ENCODE peak calls at places on chromosomes 7 and 10, in nine cellular contexts. One of them, this sample, is unnamed.

GRCh38 chr7:1703475-1704325 is 33.6 kb downstream of the ELFN1 start:
- DNase-seq in H1: peak
- DNase-seq in SK-N-SH: peak
- DNase-seq in stomach: peak
- DNase-seq in K562: no peak
- DNase-seq in GM12878: no peak
- DNase-seq in transverse colon: no peak
- DNase-seq in upper lobe of left lung: peak
- DNase-seq in suprapubic skin: peak
- DNase-seq in this sample: no peak

GRCh38 chr10:12511651-12512050 is 162.3 kb downstream of the CAMK1D start:
- DNase-seq in H1: peak
- DNase-seq in upper lobe of left lung: no peak
- DNase-seq in SK-N-SH: no peak
- DNase-seq in stomach: no peak
- DNase-seq in GM12878: no peak
- DNase-seq in transverse colon: no peak
- DNase-seq in K562: no peak
- DNase-seq in suprapubic skin: peak
- DNase-seq in this sample: no peak

GRCh38 chr10:18043148-18043547 is 91.4 kb downstream of the SLC39A12 start:
- DNase-seq in upper lobe of left lung: no peak
- DNase-seq in stomach: no peak
- DNase-seq in GM12878: no peak
- DNase-seq in transverse colon: no peak
- DNase-seq in suprapubic skin: no peak
- DNase-seq in K562: no peak
- DNase-seq in H1: no peak
- DNase-seq in SK-N-SH: no peak
- DNase-seq in this sample: no peak

GRCh38 chr10:71984798-71985388 is 20.7 kb downstream of the CHST3 start:
- DNase-seq in stomach: no peak
- DNase-seq in SK-N-SH: peak
- DNase-seq in upper lobe of left lung: no peak
- DNase-seq in H1: no peak
- DNase-seq in transverse colon: no peak
- DNase-seq in K562: no peak
- DNase-seq in suprapubic skin: no peak
- DNase-seq in GM12878: peak
- DNase-seq in this sample: peak

GRCh38 chr10:16732376-16732775 is 84.8 kb downstream of the RSU1 start:
- DNase-seq in transverse colon: no peak
- DNase-seq in upper lobe of left lung: no peak
- DNase-seq in SK-N-SH: no peak
- DNase-seq in GM12878: no peak
- DNase-seq in H1: no peak
- DNase-seq in K562: no peak
- DNase-seq in suprapubic skin: no peak
- DNase-seq in stomach: no peak
- DNase-seq in this sample: no peak

GRCh38 chr10:31582365-31583052 is 263.5 kb downstream of the ZEB1 start:
- DNase-seq in SK-N-SH: peak
- DNase-seq in suprapubic skin: no peak
- DNase-seq in transverse colon: no peak
- DNase-seq in stomach: no peak
- DNase-seq in upper lobe of left lung: peak
- DNase-seq in K562: no peak
- DNase-seq in H1: no peak
- DNase-seq in GM12878: no peak
- DNase-seq in this sample: peak

GRCh38 chr10:25294032-25294926 is 119.5 kb downstream of the GPR158 start:
- DNase-seq in upper lobe of left lung: no peak
- DNase-seq in transverse colon: no peak
- DNase-seq in stomach: no peak
- DNase-seq in K562: no peak
- DNase-seq in H1: no peak
- DNase-seq in suprapubic skin: no peak
- DNase-seq in GM12878: no peak
- DNase-seq in SK-N-SH: no peak
- DNase-seq in this sample: no peak

GRCh38 chr10:65660006-65660405 is 1265.8 kb upstream of the LRRTM3 start:
- DNase-seq in K562: no peak
- DNase-seq in transverse colon: no peak
- DNase-seq in stomach: no peak
- DNase-seq in SK-N-SH: no peak
- DNase-seq in H1: no peak
- DNase-seq in upper lobe of left lung: no peak
- DNase-seq in suprapubic skin: no peak
- DNase-seq in GM12878: no peak
- DNase-seq in this sample: no peak

GRCh38 chr7:138157702-138158101 is 81.4 kb downstream of the AKR1D1 start:
- DNase-seq in H1: no peak
- DNase-seq in upper lobe of left lung: no peak
- DNase-seq in K562: no peak
- DNase-seq in transverse colon: no peak
- DNase-seq in suprapubic skin: no peak
- DNase-seq in GM12878: no peak
- DNase-seq in SK-N-SH: no peak
- DNase-seq in stomach: no peak
- DNase-seq in this sample: no peak

GRCh38 chr7:45177801-45178200 is 20.2 kb downstream of the RAMP3 start:
- DNase-seq in transverse colon: no peak
- DNase-seq in upper lobe of left lung: no peak
- DNase-seq in H1: no peak
- DNase-seq in GM12878: no peak
- DNase-seq in suprapubic skin: peak
- DNase-seq in stomach: no peak
- DNase-seq in SK-N-SH: no peak
- DNase-seq in K562: no peak
- DNase-seq in this sample: peak

GRCh38 chr7:150968698-150969482 is 9.2 kb downstream of the KCNH2 start:
- DNase-seq in upper lobe of left lung: no peak
- DNase-seq in transverse colon: no peak
- DNase-seq in K562: peak
- DNase-seq in H1: no peak
- DNase-seq in stomach: no peak
- DNase-seq in SK-N-SH: no peak
- DNase-seq in suprapubic skin: no peak
- DNase-seq in GM12878: no peak
- DNase-seq in this sample: no peak

GRCh38 chr7:150972094-150972493 is 6.0 kb downstream of the KCNH2 start:
- DNase-seq in suprapubic skin: no peak
- DNase-seq in upper lobe of left lung: no peak
- DNase-seq in H1: no peak
- DNase-seq in stomach: no peak
- DNase-seq in SK-N-SH: peak
- DNase-seq in GM12878: no peak
- DNase-seq in transverse colon: peak
- DNase-seq in K562: no peak
- DNase-seq in this sample: peak

GRCh38 chr7:150969483-150969874 is 8.6 kb downstream of the KCNH2 start:
- DNase-seq in H1: no peak
- DNase-seq in transverse colon: no peak
- DNase-seq in stomach: no peak
- DNase-seq in GM12878: no peak
- DNase-seq in suprapubic skin: no peak
- DNase-seq in K562: peak
- DNase-seq in upper lobe of left lung: no peak
- DNase-seq in SK-N-SH: no peak
- DNase-seq in this sample: no peak

GRCh38 chr7:150971242-150972048 is 6.7 kb downstream of the KCNH2 start:
- DNase-seq in transverse colon: no peak
- DNase-seq in SK-N-SH: peak
- DNase-seq in suprapubic skin: no peak
- DNase-seq in upper lobe of left lung: no peak
- DNase-seq in K562: peak
- DNase-seq in stomach: no peak
- DNase-seq in H1: no peak
- DNase-seq in GM12878: no peak
- DNase-seq in this sample: no peak

DNA sequence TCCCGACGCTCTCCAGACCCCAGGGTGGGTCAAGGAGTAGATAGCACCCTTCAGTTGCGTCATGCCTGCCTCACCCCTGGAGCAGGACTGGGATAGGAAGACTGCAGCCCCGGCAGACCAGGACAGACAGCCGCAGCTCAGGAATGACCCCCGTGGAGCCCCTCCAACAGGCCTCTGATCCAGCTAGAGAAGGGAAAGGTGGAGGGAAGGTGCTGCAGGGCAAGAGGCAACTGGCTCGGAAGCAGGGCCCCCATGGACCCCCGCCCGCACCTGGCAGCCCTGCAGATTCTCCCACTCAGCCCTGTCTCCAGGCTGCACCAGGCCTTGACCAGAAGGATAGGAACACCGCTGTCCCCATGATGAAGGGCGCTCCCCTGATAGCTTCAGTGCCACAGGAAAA is 7.7 kb downstream of the KCNH2 start:
- DNase-seq in K562: no peak
- DNase-seq in transverse colon: no peak
- DNase-seq in H1: no peak
- DNase-seq in GM12878: no peak
- DNase-seq in SK-N-SH: no peak
- DNase-seq in stomach: no peak
- DNase-seq in upper lobe of left lung: no peak
- DNase-seq in suprapubic skin: no peak
- DNase-seq in this sample: no peak
- H3K27ac ChIP-seq in K562: no peak
- H3K27ac ChIP-seq in transverse colon: peak
- H3K27ac ChIP-seq in H1: no peak
- H3K27ac ChIP-seq in GM12878: no peak
- H3K27ac ChIP-seq in SK-N-SH: peak
- H3K27ac ChIP-seq in stomach: peak
- H3K27ac ChIP-seq in upper lobe of left lung: no peak
- H3K27ac ChIP-seq in suprapubic skin: no peak
- H3K27ac ChIP-seq in this sample: peak

DNA sequence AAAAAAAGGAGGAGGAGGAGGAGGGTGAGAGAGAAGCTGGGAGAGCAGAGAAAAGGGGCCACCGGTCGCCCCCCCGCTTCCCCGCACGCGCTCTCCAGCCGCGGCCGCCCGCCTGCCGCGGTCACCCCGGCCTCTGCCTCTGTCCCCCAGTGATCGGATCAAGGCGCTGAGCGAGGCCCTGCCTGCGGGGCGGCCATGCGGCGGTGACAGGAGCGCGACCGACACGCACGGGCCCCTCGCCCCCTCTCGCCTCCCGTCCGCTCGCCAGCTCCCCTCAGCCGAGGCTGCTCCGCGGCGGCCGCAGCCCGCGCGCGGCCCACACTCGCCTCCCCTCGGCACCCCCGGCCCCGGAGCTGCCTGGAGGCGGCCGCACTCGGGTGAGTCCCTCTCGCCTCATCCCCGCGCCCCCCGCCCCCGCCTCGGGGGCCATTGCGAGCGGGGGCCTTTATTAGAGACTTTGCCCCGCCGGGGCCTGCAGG is at the start of gene GTF2I:
- DNase-seq in upper lobe of left lung: peak
- DNase-seq in stomach: peak
- DNase-seq in SK-N-SH: no peak
- DNase-seq in K562: peak
- DNase-seq in transverse colon: no peak
- DNase-seq in suprapubic skin: no peak
- DNase-seq in H1: peak
- DNase-seq in GM12878: no peak
- DNase-seq in this sample: no peak
- TF ChIP-seq POLR2AphosphoS5 in upper lobe of left lung: no peak
- TF ChIP-seq POLR2AphosphoS5 in stomach: no peak
- TF ChIP-seq POLR2AphosphoS5 in SK-N-SH: no peak
- TF ChIP-seq POLR2AphosphoS5 in K562: no peak
- TF ChIP-seq POLR2AphosphoS5 in transverse colon: no peak
- TF ChIP-seq POLR2AphosphoS5 in suprapubic skin: no peak
- TF ChIP-seq POLR2AphosphoS5 in H1: no peak
- TF ChIP-seq POLR2AphosphoS5 in GM12878: no peak
- TF ChIP-seq POLR2AphosphoS5 in this sample: no peak

GRCh38 chr10:113028393-113029054 is 78.5 kb downstream of the TCF7L2 start:
- DNase-seq in transverse colon: no peak
- DNase-seq in upper lobe of left lung: no peak
- DNase-seq in SK-N-SH: no peak
- DNase-seq in K562: no peak
- DNase-seq in suprapubic skin: no peak
- DNase-seq in GM12878: no peak
- DNase-seq in H1: no peak
- DNase-seq in stomach: no peak
- DNase-seq in this sample: no peak
- TF ChIP-seq EP300 in transverse colon: no peak
- TF ChIP-seq EP300 in upper lobe of left lung: no peak
- TF ChIP-seq EP300 in SK-N-SH: no peak
- TF ChIP-seq EP300 in K562: no peak
- TF ChIP-seq EP300 in suprapubic skin: no peak
- TF ChIP-seq EP300 in GM12878: no peak
- TF ChIP-seq EP300 in H1: no peak
- TF ChIP-seq EP300 in stomach: no peak
- TF ChIP-seq EP300 in this sample: no peak

GRCh38 chr10:80174641-80175395 is 30.5 kb downstream of the ANXA11 start:
- DNase-seq in transverse colon: no peak
- DNase-seq in SK-N-SH: no peak
- DNase-seq in H1: no peak
- DNase-seq in K562: no peak
- DNase-seq in upper lobe of left lung: no peak
- DNase-seq in stomach: no peak
- DNase-seq in suprapubic skin: no peak
- DNase-seq in GM12878: no peak
- DNase-seq in this sample: no peak

GRCh38 chr10:80173441-80173840 is 31.9 kb downstream of the ANXA11 start:
- DNase-seq in H1: no peak
- DNase-seq in SK-N-SH: no peak
- DNase-seq in transverse colon: no peak
- DNase-seq in upper lobe of left lung: no peak
- DNase-seq in stomach: no peak
- DNase-seq in K562: no peak
- DNase-seq in suprapubic skin: no peak
- DNase-seq in GM12878: no peak
- DNase-seq in this sample: peak

GRCh38 chr10:80171248-80171660 is 34.1 kb downstream of the ANXA11 start:
- DNase-seq in upper lobe of left lung: peak
- DNase-seq in suprapubic skin: no peak
- DNase-seq in stomach: peak
- DNase-seq in GM12878: no peak
- DNase-seq in H1: no peak
- DNase-seq in transverse colon: peak
- DNase-seq in K562: no peak
- DNase-seq in SK-N-SH: no peak
- DNase-seq in this sample: peak

GRCh38 chr10:80170641-80171040 is 34.7 kb downstream of the ANXA11 start:
- DNase-seq in suprapubic skin: no peak
- DNase-seq in stomach: no peak
- DNase-seq in K562: no peak
- DNase-seq in H1: no peak
- DNase-seq in transverse colon: no peak
- DNase-seq in GM12878: no peak
- DNase-seq in SK-N-SH: no peak
- DNase-seq in upper lobe of left lung: no peak
- DNase-seq in this sample: peak

DNA sequence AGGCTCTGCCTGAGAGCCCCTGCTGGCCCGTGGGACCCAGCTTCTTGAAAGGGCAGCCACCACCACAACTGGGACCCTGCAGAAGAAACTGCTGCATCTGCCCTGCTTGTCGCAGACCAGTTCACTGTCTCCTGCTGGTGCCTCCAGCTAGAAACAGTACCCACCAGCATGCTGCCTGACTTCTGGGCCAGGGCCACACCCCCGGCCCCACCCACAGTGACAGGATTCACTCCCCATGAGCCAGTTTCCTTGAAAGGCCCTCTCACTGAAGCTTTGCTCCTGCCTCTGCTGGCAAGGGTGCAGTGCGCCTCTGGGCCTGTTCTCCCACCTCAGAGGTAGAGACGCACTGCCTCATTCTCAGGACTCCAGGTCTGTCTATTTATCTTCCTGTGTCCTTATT is 32.4 kb downstream of the ANXA11 start:
- DNase-seq in suprapubic skin: no peak
- DNase-seq in transverse colon: peak
- DNase-seq in GM12878: no peak
- DNase-seq in upper lobe of left lung: no peak
- DNase-seq in K562: no peak
- DNase-seq in stomach: peak
- DNase-seq in SK-N-SH: no peak
- DNase-seq in H1: no peak
- DNase-seq in this sample: peak
- H3K27ac ChIP-seq in suprapubic skin: no peak
- H3K27ac ChIP-seq in transverse colon: peak
- H3K27ac ChIP-seq in GM12878: no peak
- H3K27ac ChIP-seq in upper lobe of left lung: peak
- H3K27ac ChIP-seq in K562: no peak
- H3K27ac ChIP-seq in stomach: peak
- H3K27ac ChIP-seq in SK-N-SH: no peak
- H3K27ac ChIP-seq in H1: no peak
- H3K27ac ChIP-seq in this sample: no peak

This sample was measured in sigmoid colon.